ENCODE peak calls at places on chromosomes 3 and 15, in nine cellular contexts. J is germinal center; F is anterior cingulate cortex; V is stimulated activated CD4-positive, alpha-beta T cell treated with anti-CD3 and anti-CD28 coated beads, TNF-alpha, amount 100 ng/mL, for 24 hours; Q is GM03348; W is T-cell; I is NCI-H2029; C is T-helper 9 cell; H is astrocyte of the spinal cord. T is an unnamed sample.

GRCh38 chr15:54307252-54307902 is 329.1 kb downstream of the UNC13C start:
- DNase-seq in Q (no peak), W (no peak), F (no peak), H (no peak), C (no peak), V (no peak), J (no peak), I (no peak), T (no peak)

GRCh38 chr15:62021991-62022600 is 38.2 kb downstream of the VPS13C start:
- DNase-seq in I (no peak), J (no peak), C (no peak), W (no peak), F (no peak), V (no peak), H (no peak), Q (no peak), T (no peak)

GRCh38 chr15:100433304-100433703 is 91.5 kb upstream of the ADAMTS17 start:
- DNase-seq in V (no peak), F (no peak), J (no peak), H (no peak), C (no peak), I (no peak), Q (no peak), W (no peak), T (no peak)

GRCh38 chr15:75531041-75531450 is 48.1 kb downstream of the PTPN9 start:
- DNase-seq in F (peak; percentile 10), I (no peak), H (peak; percentile 68), Q (peak; percentile 29), C (no peak), W (no peak), J (no peak), V (no peak), T (no peak)

GRCh38 chr15:60469893-60470641 is 8.9 kb downstream of the ICE2 start:
- DNase-seq in V (no peak), H (peak; percentile 13), C (no peak), F (no peak), J (no peak), W (no peak), Q (no peak), I (no peak), T (no peak)

GRCh38 chr3:11195721-11196332 is 41.5 kb downstream of the HRH1 start:
- DNase-seq in J (no peak), F (no peak), H (peak; percentile 79), V (peak; percentile 16), I (no peak), C (no peak), W (no peak), Q (peak; percentile 55), T (no peak)

GRCh38 chr3:140573011-140573410 is 104.9 kb upstream of the TRIM42 start:
- DNase-seq in W (no peak), Q (no peak), J (no peak), V (no peak), F (no peak), I (peak; percentile 9), C (no peak), H (no peak), T (no peak)

GRCh38 chr3:190883973-190884832 is 21.7 kb upstream of the GMNC start:
- DNase-seq in F (no peak), W (no peak), C (no peak), V (peak; percentile 16), Q (peak; percentile 67), H (peak; percentile 73), J (peak; percentile 12), I (peak; percentile 42), T (no peak)

GRCh38 chr15:99682455-99682854 is 50.8 kb downstream of the LYSMD4 start:
- DNase-seq in H (peak; percentile 86), Q (peak; percentile 43), V (no peak), C (no peak), W (no peak), J (no peak), I (peak; percentile 1), F (no peak), T (no peak)

GRCh38 chr3:196867155-196867506 is 589 bp upstream of the SENP5 start:
- DNase-seq in J (no peak), F (no peak), H (no peak), V (no peak), W (no peak), C (no peak), Q (no peak), I (no peak), T (no peak)

GRCh38 chr3:189355481-189356201 is 183.9 kb downstream of the TPRG1 start:
- DNase-seq in F (no peak), C (peak; percentile 9), V (peak; percentile 14), Q (peak; percentile 63), J (no peak), H (peak; percentile 47), I (no peak), W (peak; percentile 10), T (peak; percentile 13)

GRCh38 chr15:79433610-79434009 is 1.5 kb downstream of the MINAR1 start:
- DNase-seq in H (no peak), C (no peak), W (no peak), F (no peak), V (no peak), Q (no peak), I (no peak), J (no peak), T (no peak)

GRCh38 chr15:53122818-53123217 is 332.7 kb upstream of the ONECUT1 start:
- DNase-seq in I (no peak), Q (no peak), W (no peak), V (no peak), J (no peak), C (no peak), H (no peak), F (no peak), T (no peak)

GRCh38 chr3:38039101-38039898 is at the start of gene DLEC1:
- DNase-seq in F (no peak), Q (peak; percentile 37), W (peak; percentile 83), C (peak; percentile 80), J (peak; percentile 72), V (peak; percentile 75), I (peak; percentile 50), H (peak; percentile 38), T (peak; percentile 79)

GRCh38 chr3:24060055-24060454 is 115.0 kb downstream of the NR1D2 start:
- DNase-seq in W (no peak), Q (peak; percentile 74), F (no peak), H (peak; percentile 84), V (no peak), J (no peak), C (no peak), I (no peak), T (no peak)

GRCh38 chr3:163735394-163735793 is 1342.9 kb downstream of the SI start:
- DNase-seq in I (no peak), V (no peak), W (no peak), J (no peak), F (no peak), C (no peak), Q (no peak), H (no peak), T (no peak)

GRCh38 chr15:90911302-90911623 is 8.2 kb downstream of the MAN2A2 start:
- DNase-seq in W (no peak), H (no peak), V (no peak), I (no peak), F (no peak), C (no peak), J (no peak), Q (no peak), T (no peak)

GRCh38 chr3:18556503-18556902 is 131.4 kb upstream of the SATB1 start:
- DNase-seq in C (peak; percentile 8), I (no peak), J (no peak), W (peak; percentile 52), F (no peak), V (peak; percentile 77), Q (no peak), H (peak; percentile 47), T (peak; percentile 20)